ENCODE peak calls at places on chromosomes 7 and 10, in nine cellular contexts. A, Y, W, X, L, H, Q, K and R are unnamed samples.

GRCh38 chr10:120492366-120492765 is 35.3 kb downstream of the PLPP4 start:
- DNase-seq in Y (no peak), H (no peak), L (no peak), A (no peak), W (no peak), K (no peak), X (no peak), Q (no peak), R (no peak)

GRCh38 chr10:21675157-21675796 is 141.2 kb downstream of the MLLT10 start:
- DNase-seq in Y (peak; percentile 18), W (no peak), Q (no peak), K (peak; percentile 55), A (no peak), L (no peak), H (no peak), X (peak; percentile 20), R (no peak)

GRCh38 chr7:151736403-151736909 is 140.5 kb downstream of the PRKAG2 start:
- DNase-seq in H (peak; percentile 63), Y (no peak), X (peak; percentile 47), A (no peak), K (peak; percentile 66), Q (no peak), W (no peak), L (no peak), R (no peak)

GRCh38 chr10:72704117-72704516 is 12.2 kb downstream of the MCU start:
- DNase-seq in H (no peak), Q (no peak), Y (no peak), W (no peak), L (no peak), K (no peak), A (no peak), X (no peak), R (no peak)

GRCh38 chr7:122455108-122455507 is 150.6 kb upstream of the FEZF1 start:
- DNase-seq in H (no peak), Y (no peak), K (no peak), Q (no peak), A (no peak), X (no peak), W (no peak), L (no peak), R (no peak)

GRCh38 chr10:44369851-44370250 is 15.0 kb downstream of the CXCL12 start:
- DNase-seq in L (no peak), Y (no peak), X (no peak), A (no peak), K (no peak), H (no peak), Q (no peak), W (no peak), R (no peak)

GRCh38 chr10:121696854-121697253 is 98.6 kb upstream of the FGFR2 start:
- DNase-seq in L (no peak), A (no peak), X (peak; percentile 58), K (peak; percentile 26), W (no peak), Y (peak; percentile 36), H (no peak), Q (no peak), R (no peak)

GRCh38 chr10:99784731-99785441 is 2.4 kb downstream of the ABCC2 start:
- DNase-seq in X (no peak), Y (no peak), A (no peak), L (no peak), H (no peak), W (no peak), Q (no peak), K (no peak), R (no peak)

GRCh38 chr10:125101581-125101980 is 58.8 kb downstream of the CTBP2 start:
- DNase-seq in L (no peak), H (no peak), Y (no peak), Q (no peak), K (no peak), A (peak; percentile 30), X (no peak), W (no peak), R (no peak)

GRCh38 chr10:118903251-118903650 is 126.3 kb upstream of the NANOS1 start:
- DNase-seq in X (no peak), L (no peak), A (no peak), K (no peak), H (no peak), Y (no peak), W (no peak), Q (no peak), R (no peak)

GRCh38 chr7:29906200-29907022 is 83.2 kb downstream of the SCRN1 start:
- DNase-seq in W (no peak), H (no peak), L (no peak), K (no peak), X (no peak), Q (no peak), A (no peak), Y (no peak), R (no peak)
- TF ChIP-seq CTCF in W (no peak), H (no peak), L (no peak), K (no peak), X (no peak), Q (no peak), A (no peak), Y (no peak), R (no peak)

DNA sequence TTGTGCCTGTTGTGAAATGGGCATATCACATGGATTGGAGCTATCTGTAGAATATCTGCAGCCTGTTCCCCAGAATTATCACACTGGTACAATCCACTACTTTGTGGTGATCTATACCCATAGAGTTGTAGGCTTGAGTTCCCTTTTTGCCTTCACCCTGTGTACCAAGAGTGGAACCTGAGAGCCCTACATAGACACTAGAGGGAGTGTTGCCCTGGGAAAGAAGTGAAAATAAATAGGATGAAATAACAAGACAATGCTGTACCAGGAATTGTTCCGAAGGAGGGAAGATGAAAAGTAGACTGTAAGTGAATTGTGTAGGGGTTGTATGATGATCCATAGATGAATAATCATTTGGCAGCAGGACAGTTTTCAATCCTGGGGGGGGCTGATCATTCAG is 9.0 kb downstream of the SORCS3 start:
- DNase-seq in Y (no peak), L (no peak), X (no peak), W (no peak), H (no peak), Q (no peak), A (no peak), K (peak; percentile 13), R (no peak)
- TF ChIP-seq CTCF in Y (no peak), L (no peak), X (peak; percentile 52), W (no peak), H (no peak), Q (no peak), A (peak; percentile 15), K (peak; percentile 40), R (no peak)

GRCh38 chr10:8511026-8511425 is 456.5 kb downstream of the GATA3 start:
- DNase-seq in Y (no peak), H (no peak), L (no peak), A (no peak), K (no peak), W (no peak), Q (no peak), X (no peak), R (no peak)

GRCh38 chr10:8508882-8509281 is 454.4 kb downstream of the GATA3 start:
- DNase-seq in L (no peak), X (no peak), A (no peak), K (no peak), Q (no peak), W (no peak), H (no peak), Y (no peak), R (no peak)

GRCh38 chr10:8510471-8510870 is 456.0 kb downstream of the GATA3 start:
- DNase-seq in A (no peak), K (no peak), H (no peak), Y (no peak), W (no peak), Q (no peak), L (no peak), X (no peak), R (no peak)

GRCh38 chr10:8513155-8514147 is 459.0 kb downstream of the GATA3 start:
- DNase-seq in H (peak; percentile 42), A (no peak), X (no peak), K (no peak), W (no peak), Q (no peak), Y (no peak), L (no peak), R (no peak)
- TF ChIP-seq CTCF in H (no peak), A (no peak), X (no peak), K (no peak), W (no peak), Q (no peak), Y (no peak), L (no peak), R (no peak)

GRCh38 chr7:70775570-70776156 is 356.3 kb upstream of the GALNT17 start:
- DNase-seq in H (no peak), X (no peak), L (no peak), W (no peak), A (no peak), Y (peak; percentile 51), K (peak; percentile 44), Q (no peak), R (no peak)
- TF ChIP-seq CTCF in H (no peak), X (peak; percentile 46), L (no peak), W (no peak), A (no peak), Y (no peak), K (peak; percentile 46), Q (no peak), R (no peak)

DNA sequence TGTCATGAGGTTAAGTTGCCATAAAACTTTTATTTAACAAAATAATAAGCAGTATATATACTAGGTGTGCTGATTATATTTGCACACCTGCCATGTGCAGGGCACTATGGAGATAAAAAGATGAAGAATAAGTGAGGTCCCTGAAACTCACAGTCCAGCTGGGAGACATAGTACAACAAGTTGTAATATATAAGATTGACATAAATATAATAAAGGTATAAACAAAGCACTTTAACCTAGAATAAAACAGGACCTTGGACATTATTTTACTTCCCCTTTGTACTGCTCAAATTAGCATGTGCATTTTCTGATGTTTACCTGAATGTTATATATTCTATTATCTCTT is 6.2 kb downstream of the STK17A start:
- DNase-seq in K (no peak), X (no peak), W (no peak), H (no peak), Q (no peak), L (no peak), A (no peak), Y (no peak), R (no peak)
- TF ChIP-seq CTCF in K (no peak), X (no peak), W (no peak), H (no peak), Q (no peak), L (no peak), A (no peak), Y (no peak), R (no peak)

DNA sequence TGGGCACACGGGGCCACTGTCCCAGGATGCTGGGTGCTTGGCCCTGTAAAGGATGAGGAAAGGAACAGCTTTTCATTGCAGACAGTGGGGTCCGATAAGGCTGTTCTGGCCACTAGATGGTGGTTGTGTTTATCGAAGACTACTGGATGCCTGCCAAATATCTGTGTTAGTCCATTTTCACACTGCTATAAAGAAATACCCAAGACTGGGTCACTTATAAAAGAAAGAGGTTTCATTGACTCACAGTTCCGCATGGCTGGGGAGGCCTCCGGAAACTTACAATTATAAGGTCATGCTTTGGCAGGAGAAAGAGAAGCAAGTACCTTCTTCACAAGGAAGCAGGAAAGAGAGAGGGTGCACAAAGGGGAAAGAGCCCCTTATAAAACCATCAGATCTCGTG is 32.2 kb upstream of the GARS1 start:
- DNase-seq in X (no peak), A (no peak), Q (no peak), W (no peak), L (no peak), H (no peak), K (no peak), Y (no peak), R (no peak)
- TF ChIP-seq CTCF in X (no peak), A (peak; percentile 5), Q (no peak), W (no peak), L (no peak), H (no peak), K (no peak), Y (no peak), R (no peak)

GRCh38 chr7:97006146-97006950 is 995 bp downstream of the DLX6 start:
- DNase-seq in Y (peak; percentile 66), X (no peak), L (no peak), W (no peak), K (peak; percentile 47), A (no peak), Q (no peak), H (peak; percentile 50), R (no peak)
- TF ChIP-seq CTCF in Y (no peak), X (no peak), L (no peak), W (no peak), K (no peak), A (no peak), Q (no peak), H (no peak), R (no peak)